ENCODE peak calls at places on chromosome 2, in nine cellular contexts. D is germinal center; Y is pons; W is activated T-cell treated with anti-CD3 and anti-CD28 coated beads for 1 hour; R is activated effector memory CD4-positive, alpha-beta T cell treated with anti-CD3 and anti-CD28 coated beads, Interleukin-2, amount 50 U/mL, for 16 hours; N is stimulated activated CD4-positive, alpha-beta T cell treated with anti-CD3 and anti-CD28 coated beads, Interleukin-15, amount 100 ng/mL, for 48 hours; G is GM03348; J is NCI-H1105 treated with DMSO at 0.1 percent for 48 hours; B is CD8-positive, alpha-beta memory T cell. M is an unnamed sample.

GRCh38 chr2:53209679-53210473 is 557.7 kb upstream of the CHAC2 start:
- DNase-seq in D (no peak), W (no peak), Y (no peak), B (no peak), N (no peak), G (no peak), J (no peak), R (no peak), M (peak; percentile 100)

GRCh38 chr2:207241198-207241597 is 75.5 kb upstream of the KLF7 start:
- DNase-seq in R (no peak), N (peak; percentile 69), D (no peak), G (no peak), Y (no peak), B (no peak), J (no peak), W (no peak), M (no peak)

GRCh38 chr2:134575888-134576287 is 142.9 kb downstream of the TMEM163 start:
- DNase-seq in J (no peak), W (no peak), D (no peak), B (no peak), G (no peak), N (no peak), R (no peak), Y (no peak), M (no peak)

GRCh38 chr2:200353873-200354272 is 47.4 kb downstream of the SPATS2L start:
- DNase-seq in J (no peak), R (no peak), D (no peak), B (no peak), N (no peak), W (no peak), Y (no peak), G (no peak), M (no peak)

GRCh38 chr2:176561706-176562105 is 292.5 kb downstream of the MTX2 start:
- DNase-seq in J (no peak), Y (no peak), G (no peak), W (no peak), R (no peak), N (no peak), B (no peak), D (no peak), M (no peak)

GRCh38 chr2:98280376-98281102 is 65.7 kb upstream of the CNGA3 start:
- DNase-seq in D (no peak), N (no peak), J (no peak), B (no peak), Y (no peak), W (no peak), G (peak; percentile 24), R (no peak), M (no peak)

GRCh38 chr2:196241175-196241574 is 69.8 kb upstream of the STK17B start:
- DNase-seq in R (no peak), D (peak; percentile 18), B (no peak), J (no peak), Y (no peak), N (no peak), W (no peak), G (no peak), M (no peak)

GRCh38 chr2:235618039-235618438 is 124.2 kb downstream of the AGAP1 start:
- DNase-seq in G (peak; percentile 48), W (no peak), B (no peak), D (no peak), J (no peak), Y (no peak), R (no peak), N (no peak), M (no peak)

GRCh38 chr2:85231242-85231805 is 96.5 kb downstream of the TGOLN2 start:
- DNase-seq in N (no peak), J (no peak), W (no peak), R (no peak), Y (no peak), D (no peak), B (no peak), G (no peak), M (no peak)

GRCh38 chr2:233208382-233209116 is 42.9 kb upstream of the ATG16L1 start:
- DNase-seq in N (no peak), R (no peak), D (no peak), B (no peak), G (no peak), W (no peak), J (no peak), Y (no peak), M (no peak)

GRCh38 chr2:191746306-191746705 is 68.4 kb downstream of the NABP1 start:
- DNase-seq in Y (no peak), J (no peak), G (peak; percentile 74), N (no peak), B (no peak), D (no peak), R (no peak), W (no peak), M (no peak)

GRCh38 chr2:137987011-137987410 is 22.7 kb downstream of the HNMT start:
- DNase-seq in Y (no peak), R (no peak), J (no peak), B (no peak), G (no peak), W (no peak), N (no peak), D (no peak), M (no peak)

GRCh38 chr2:101420623-101421022 is 33.3 kb upstream of the CREG2 start:
- DNase-seq in R (no peak), D (no peak), W (no peak), Y (no peak), J (no peak), B (no peak), G (peak; percentile 41), N (no peak), M (no peak)

GRCh38 chr2:51027442-51027841 is 4.5 kb downstream of the NRXN1 start:
- DNase-seq in Y (no peak), D (no peak), N (no peak), W (no peak), G (no peak), J (no peak), B (no peak), R (no peak), M (no peak)

GRCh38 chr2:96907405-96908041 is 37.6 kb upstream of the SEMA4C start:
- DNase-seq in N (no peak), D (no peak), B (no peak), W (no peak), J (no peak), R (no peak), G (peak; percentile 82), Y (peak; percentile 66), M (peak; percentile 12)

GRCh38 chr2:204282525-204282924 is 262.8 kb upstream of the PARD3B start:
- DNase-seq in N (no peak), W (no peak), B (no peak), R (no peak), D (no peak), Y (no peak), J (no peak), G (no peak), M (peak; percentile 10)

GRCh38 chr2:120817956-120818325 is 82.3 kb downstream of the GLI2 start:
- DNase-seq in B (no peak), Y (no peak), D (no peak), R (no peak), G (no peak), J (no peak), W (no peak), N (no peak), M (no peak)

GRCh38 chr2:36376992-36377738 is 21.6 kb downstream of the CRIM1 start:
- DNase-seq in D (no peak), B (no peak), W (no peak), J (no peak), R (no peak), N (no peak), G (no peak), Y (no peak), M (no peak)

GRCh38 chr2:18651842-18652774 is 62.7 kb upstream of the NT5C1B start:
- DNase-seq in D (no peak), Y (no peak), W (no peak), R (no peak), G (peak; percentile 50), J (no peak), N (no peak), B (no peak), M (no peak)

GRCh38 chr2:223688094-223688835 is 86.1 kb upstream of the SCG2 start:
- DNase-seq in Y (peak; percentile 4), J (no peak), D (no peak), W (no peak), G (no peak), R (no peak), B (no peak), N (no peak), M (peak; percentile 84)